ENCODE peak calls at places on chromosome 14, in eight cellular contexts. Q is aorta; F is adrenal gland; A is upper lobe of right lung; U is psoas muscle; V is stomach; T is CD4-positive, alpha-beta memory T cell; Z is CD8-positive, alpha-beta memory T cell. O is an unnamed sample.

GRCh38 chr14:47270715-47271114 is 404.7 kb downstream of the MDGA2 start:
- DNase-seq in Q (no peak), F (no peak), A (no peak), U (no peak), V (no peak), T (no peak), Z (no peak), O (no peak)

GRCh38 chr14:52106853-52107252 is 38.0 kb upstream of the NID2 start:
- DNase-seq in Q (no peak), F (no peak), A (no peak), U (no peak), V (no peak), T (no peak), Z (no peak), O (no peak)

GRCh38 chr14:21997300-21997699 is 323.7 kb upstream of the OR4E1 start:
- DNase-seq in Q (no peak), F (no peak), A (no peak), U (no peak), V (no peak), T (peak; percentile 33), Z (no peak), O (no peak)

GRCh38 chr14:64337901-64338615 is 43.9 kb upstream of the ESR2 start:
- DNase-seq in Q (peak; percentile 72), F (no peak), A (no peak), U (no peak), V (peak; percentile 31), T (no peak), Z (no peak), O (peak; percentile 70)

GRCh38 chr14:100297320-100298300 is 8.6 kb downstream of the SLC25A29 start:
- DNase-seq in Q (peak; percentile 86), F (no peak), A (peak; percentile 77), U (peak; percentile 76), V (peak; percentile 76), T (no peak), Z (no peak), O (peak; percentile 94)

GRCh38 chr14:49203676-49204075 is 382.5 kb downstream of the RPS29 start:
- DNase-seq in Q (no peak), F (no peak), A (no peak), U (no peak), V (no peak), T (no peak), Z (no peak), O (no peak)

GRCh38 chr14:20690848-20691640 is 2.5 kb downstream of the ANG start:
- DNase-seq in Q (no peak), F (peak; percentile 40), A (no peak), U (no peak), V (peak; percentile 45), T (peak; percentile 65), Z (no peak), O (peak; percentile 43)

GRCh38 chr14:46451800-46452199 is 199.8 kb downstream of the RPL10L start:
- DNase-seq in Q (no peak), F (no peak), A (no peak), U (no peak), V (no peak), T (no peak), Z (no peak), O (no peak)

GRCh38 chr14:39368261-39368959 is 63.8 kb downstream of the FBXO33 start:
- DNase-seq in Q (no peak), F (peak; percentile 72), A (no peak), U (no peak), V (peak; percentile 42), T (peak; percentile 12), Z (no peak), O (peak; percentile 25)

GRCh38 chr14:41830679-41831078 is 224.0 kb downstream of the LRFN5 start:
- DNase-seq in Q (no peak), F (no peak), A (no peak), U (no peak), V (no peak), T (no peak), Z (no peak), O (no peak)

GRCh38 chr14:36661506-36662257 is at the start of gene PAX9:
- DNase-seq in Q (peak; percentile 92), F (peak; percentile 49), A (peak; percentile 86), U (peak; percentile 77), V (peak; percentile 78), T (no peak), Z (no peak), O (peak; percentile 84)

DNA sequence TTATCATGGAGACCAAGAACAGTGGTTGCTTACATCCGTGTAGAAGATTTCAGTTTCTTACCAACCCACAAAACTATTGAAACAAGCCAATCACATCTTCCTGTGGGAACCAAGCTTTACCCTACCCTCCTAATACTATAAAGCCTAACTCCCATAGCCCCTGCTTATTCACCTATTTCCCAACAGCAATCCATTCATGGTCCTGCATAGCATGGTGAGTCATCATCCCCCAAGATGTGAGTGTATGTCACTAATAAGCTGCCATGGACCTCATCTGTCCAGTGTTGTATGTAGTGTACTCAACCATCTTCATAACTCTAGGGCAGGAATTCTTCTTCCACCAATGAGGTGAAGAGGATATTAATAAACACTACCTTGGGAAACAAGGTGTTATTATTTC is 1620.4 kb upstream of the FLRT2 start:
- DNase-seq in Q (no peak), F (no peak), A (no peak), U (no peak), V (no peak), T (no peak), Z (no peak), O (no peak)
- H3K9me3 ChIP-seq in Q (no peaks in the 10 kb centered on the region), F (no peaks in the 10 kb centered on the region), A (no peaks in the 10 kb centered on the region), U (no peaks in the 10 kb centered on the region), V (no peaks in the 10 kb centered on the region), T (no peaks in the 10 kb centered on the region), Z (no peaks in the 10 kb centered on the region), O (no peaks in the 10 kb centered on the region)

GRCh38 chr14:105853907-105854599 is 327.7 kb downstream of the TMEM121 start:
- DNase-seq in Q (peak; percentile 43), F (no peak), A (no peak), U (no peak), V (no peak), T (no peak), Z (no peak), O (peak; percentile 11)

GRCh38 chr14:105854600-105855245 is 328.3 kb downstream of the TMEM121 start:
- DNase-seq in Q (no peak), F (no peak), A (no peak), U (no peak), V (no peak), T (no peak), Z (no peak), O (peak; percentile 53)

GRCh38 chr14:105852378-105853088 is 326.1 kb downstream of the TMEM121 start:
- DNase-seq in Q (peak; percentile 67), F (no peak), A (peak; percentile 61), U (no peak), V (no peak), T (no peak), Z (no peak), O (peak; percentile 8)

GRCh38 chr14:105851716-105852377 is 325.5 kb downstream of the TMEM121 start:
- DNase-seq in Q (peak; percentile 71), F (no peak), A (no peak), U (no peak), V (no peak), T (no peak), Z (no peak), O (peak; percentile 11)

DNA sequence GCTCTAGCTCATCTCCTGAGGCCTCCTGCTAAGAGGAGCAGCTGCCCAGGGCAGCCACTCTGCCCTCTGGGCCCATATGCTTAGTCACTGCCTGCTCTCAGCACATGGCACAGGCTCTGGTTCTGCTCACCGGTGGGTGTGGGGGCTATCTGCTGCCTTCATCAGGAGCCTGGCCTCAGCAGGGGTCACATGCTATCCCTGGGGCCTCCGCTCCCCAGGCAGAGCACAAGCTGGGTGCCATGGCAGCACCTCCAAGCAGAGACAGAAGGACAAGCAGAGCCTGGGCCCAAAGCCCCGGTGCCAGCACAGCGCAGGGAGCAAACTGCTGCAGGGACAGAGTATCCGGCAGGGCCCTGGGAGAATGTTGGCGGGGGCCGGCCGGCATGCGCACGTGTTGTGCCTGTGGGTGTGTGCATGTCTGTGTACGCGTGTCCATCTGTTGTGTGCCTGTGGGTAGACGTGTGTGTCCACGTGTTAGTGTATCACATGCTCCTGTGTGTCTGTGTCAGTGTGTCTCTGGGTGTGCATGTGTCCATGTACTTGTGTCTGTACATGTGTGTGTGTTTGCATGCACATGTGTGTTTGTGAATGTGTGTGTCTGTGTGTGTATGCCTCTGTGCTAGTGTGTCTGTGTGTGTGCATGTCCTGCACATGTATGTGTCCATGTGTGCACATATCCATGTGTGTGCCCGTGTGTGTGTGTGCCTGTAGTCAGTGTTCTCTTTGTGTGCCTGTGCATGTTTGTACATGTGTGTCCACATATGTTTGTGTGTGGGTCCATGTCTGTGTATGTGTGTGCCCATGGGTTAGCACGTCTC is 326.9 kb downstream of the TMEM121 start:
- DNase-seq in Q (peak; percentile 60), F (no peak), A (no peak), U (no peak), V (no peak), T (no peak), Z (no peak), O (peak; percentile 57)
- H3K9me3 ChIP-seq in Q (no peaks in the 10 kb centered on the region), F (no peaks in the 10 kb centered on the region), A (no peaks in the 10 kb centered on the region), U (no peaks in the 10 kb centered on the region), V (no peaks in the 10 kb centered on the region), T (no peaks in the 10 kb centered on the region), Z (no peaks in the 10 kb centered on the region), O (no peaks in the 10 kb centered on the region)

GRCh38 chr14:98167253-98167652 is 1104.7 kb downstream of the BCL11B start:
- DNase-seq in Q (no peak), F (no peak), A (no peak), U (no peak), V (no peak), T (no peak), Z (no peak), O (no peak)

GRCh38 chr14:98161366-98161765 is 1110.6 kb downstream of the BCL11B start:
- DNase-seq in Q (no peak), F (no peak), A (no peak), U (no peak), V (no peak), T (no peak), Z (no peak), O (no peak)

GRCh38 chr14:98160901-98161300 is 1111.1 kb downstream of the BCL11B start:
- DNase-seq in Q (no peak), F (no peak), A (no peak), U (no peak), V (no peak), T (no peak), Z (no peak), O (no peak)

GRCh38 chr14:98163285-98163741 is 1108.7 kb downstream of the BCL11B start:
- DNase-seq in Q (no peak), F (no peak), A (no peak), U (no peak), V (no peak), T (no peak), Z (no peak), O (no peak)

DNA sequence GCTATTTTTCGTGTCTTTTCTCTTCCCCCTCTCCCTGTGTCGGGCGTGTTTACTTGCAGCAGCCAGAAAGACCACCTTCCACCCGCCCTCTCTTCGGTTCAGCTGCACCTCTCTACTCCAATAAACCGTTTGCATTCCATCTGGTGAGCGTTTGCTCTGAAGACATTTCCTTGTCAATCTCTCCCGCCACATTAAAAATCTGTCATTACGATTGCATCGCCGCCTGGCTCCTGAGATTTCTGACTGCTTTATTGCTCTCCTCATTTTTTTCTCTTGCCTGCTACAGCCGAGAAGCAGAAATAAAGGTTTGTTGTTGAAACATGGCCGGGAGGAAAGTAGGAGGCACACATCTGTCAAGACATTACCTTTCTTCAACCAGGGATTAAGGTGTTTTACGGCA is 1109.2 kb downstream of the BCL11B start:
- DNase-seq in Q (no peak), F (no peak), A (no peak), U (no peak), V (no peak), T (no peak), Z (no peak), O (no peak)
- H3K9me3 ChIP-seq in Q (peaks cover 3% of the 10 kb centered on the region), F (no peaks in the 10 kb centered on the region), A (no peaks in the 10 kb centered on the region), U (no peaks in the 10 kb centered on the region), V (no peaks in the 10 kb centered on the region), T (no peaks in the 10 kb centered on the region), Z (no peaks in the 10 kb centered on the region), O (no peaks in the 10 kb centered on the region)

GRCh38 chr14:106500571-106500970 is 974.2 kb downstream of the TMEM121 start:
- DNase-seq in Q (no peak), F (no peak), A (no peak), U (no peak), V (no peak), T (no peak), Z (no peak), O (no peak)
- H3K9me3 ChIP-seq in Q (no peaks in the 10 kb centered on the region), F (no peaks in the 10 kb centered on the region), A (no peaks in the 10 kb centered on the region), U (no peaks in the 10 kb centered on the region), V (no peaks in the 10 kb centered on the region), T (no peaks in the 10 kb centered on the region), Z (no peaks in the 10 kb centered on the region), O (no peaks in the 10 kb centered on the region)

O was measured in tibial artery.